ENCODE peak calls at places on chromosomes 1 and 21, in nine cellular contexts. G is stomach, C is colonic mucosa, E is heart left ventricle, B is IMR-90, F is prostate gland, U is BJ, R is HCT116, P is GM23338. L is an unnamed sample. For H3K36me3, the result is how much of the 10 kb centered on the place peaks cover.

GRCh38 chr1:241703001-241703400 is 50.9 kb downstream of the WDR64 start:
- DNase-seq in G (no peak), C (no peak), E (no peak), B (no peak), F (no peak), U (no peak), R (no peak), P (no peak), L (no peak)

GRCh38 chr21:29379517-29380054 is 80.9 kb downstream of the BACH1 start:
- DNase-seq in G (no peak), C (no peak), E (no peak), B (no peak), F (no peak), U (no peak), R (no peak), P (no peak), L (no peak)

GRCh38 chr1:192053661-192054060 is 104.6 kb upstream of the RGS18 start:
- DNase-seq in G (no peak), C (no peak), E (no peak), B (no peak), F (no peak), U (no peak), R (no peak), P (no peak), L (no peak)

GRCh38 chr1:113677250-113678158 is 81.8 kb downstream of the PHTF1 start:
- DNase-seq in G (no peak), C (no peak), E (peak), B (peak), F (no peak), U (peak), R (peak), P (peak), L (no peak)

GRCh38 chr1:226829105-226829504 is 41.3 kb upstream of the PSEN2 start:
- DNase-seq in G (no peak), C (no peak), E (no peak), B (no peak), F (no peak), U (no peak), R (no peak), P (no peak), L (no peak)

GRCh38 chr1:153565529-153566374 is at the start of gene S100A2:
- DNase-seq in G (peak), C (peak), E (no peak), B (peak), F (peak), U (no peak), R (peak), P (no peak), L (peak)

GRCh38 chr1:26820784-26821269 is 5.7 kb upstream of the ZDHHC18 start:
- DNase-seq in G (no peak), C (peak), E (no peak), B (no peak), F (no peak), U (no peak), R (no peak), P (peak), L (peak)

GRCh38 chr1:199758626-199759255 is 268.8 kb upstream of the NR5A2 start:
- DNase-seq in G (no peak), C (no peak), E (no peak), B (no peak), F (no peak), U (no peak), R (peak), P (no peak), L (no peak)

GRCh38 chr21:42616366-42617340 is 36.8 kb upstream of the PDE9A start:
- DNase-seq in G (no peak), C (no peak), E (no peak), B (no peak), F (no peak), U (no peak), R (no peak), P (no peak), L (no peak)

GRCh38 chr1:99599678-99600175 is 46.2 kb upstream of the PALMD start:
- DNase-seq in G (no peak), C (no peak), E (peak), B (peak), F (no peak), U (no peak), R (peak), P (no peak), L (no peak)

GRCh38 chr1:12320516-12320915 is 90.7 kb downstream of the VPS13D start:
- DNase-seq in G (no peak), C (no peak), E (no peak), B (no peak), F (no peak), U (no peak), R (no peak), P (no peak), L (no peak)
- H3K36me3 ChIP-seq in G (under half), C (under half), E (under half), B (under half), F (under half), U (under half), R (under half), P (under half), L (under half)

DNA sequence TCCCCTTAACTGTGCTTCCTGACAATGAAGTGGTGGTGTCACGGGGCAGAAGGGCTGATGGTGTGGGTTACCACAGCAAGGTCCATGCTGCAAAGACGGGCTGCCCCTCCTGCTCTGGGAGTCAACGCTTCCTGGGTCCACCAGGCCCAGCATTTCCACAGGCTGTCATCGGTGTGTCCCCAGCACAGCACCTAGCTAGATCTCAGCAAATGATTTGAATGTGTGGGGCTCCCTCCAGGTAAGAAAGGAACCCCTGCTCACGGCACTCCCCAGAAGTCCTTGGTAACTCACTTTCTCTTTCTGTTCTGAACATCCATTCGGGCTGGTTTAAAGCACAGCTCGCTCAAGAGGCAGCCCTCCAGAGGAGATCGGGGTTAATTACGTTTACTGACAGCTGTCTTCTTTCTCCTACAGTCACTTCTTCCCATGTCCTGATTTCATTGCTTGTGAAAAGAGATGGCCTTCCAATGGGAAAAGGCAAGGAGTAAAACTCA is 27.3 kb downstream of the HIVEP3 start:
- DNase-seq in G (peak), C (peak), E (peak), B (peak), F (no peak), U (no peak), R (no peak), P (peak), L (peak)
- TF ChIP-seq CTCF in G (no peak), C (no peak), E (no peak), B (peak), F (no peak), U (no peak), R (no peak), P (peak), L (peak)

GRCh38 chr1:156009404-156009803 is 11.3 kb downstream of the SSR2 start:
- DNase-seq in G (no peak), C (no peak), E (no peak), B (no peak), F (no peak), U (no peak), R (no peak), P (no peak), L (no peak)
- H3K36me3 ChIP-seq in G (half or more), C (under half), E (under half), B (under half), F (under half), U (under half), R (under half), P (under half), L (under half)

DNA sequence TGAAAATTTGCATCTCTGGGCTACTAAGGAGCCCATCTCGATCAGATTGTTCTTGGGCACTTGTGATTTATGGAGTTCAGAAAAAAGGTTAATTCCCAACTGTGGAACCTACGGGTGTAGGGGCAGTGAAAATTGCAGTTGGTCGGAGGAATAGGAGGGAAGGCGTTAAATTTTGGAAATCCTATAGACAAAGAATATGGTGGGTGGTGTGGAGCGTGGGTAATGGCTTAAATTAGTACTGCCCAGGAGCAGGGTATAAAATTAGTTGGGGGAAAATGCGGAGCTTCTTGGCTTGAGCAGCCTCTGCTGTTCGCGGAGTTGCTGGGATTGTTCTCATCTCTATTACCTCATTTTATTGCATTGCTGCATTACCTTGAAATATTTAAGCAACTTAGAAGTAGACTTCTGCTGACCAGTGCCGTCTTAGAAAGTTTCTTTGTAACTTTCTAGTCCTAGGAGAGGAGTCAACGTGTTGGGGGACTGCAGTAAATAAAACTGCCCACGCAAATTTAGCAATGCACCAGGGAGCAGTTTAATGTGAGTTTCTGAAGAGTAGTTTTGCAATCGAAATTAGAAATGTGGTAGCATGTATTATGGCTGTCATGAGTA is 514 bp downstream of the S1PR1 start:
- DNase-seq in G (no peak), C (no peak), E (no peak), B (peak), F (no peak), U (no peak), R (no peak), P (peak), L (no peak)
- TF ChIP-seq CTCF in G (no peak), C (no peak), E (no peak), B (peak), F (no peak), U (peak), R (no peak), P (no peak), L (no peak)

GRCh38 chr1:198657550-198658064 is 18.8 kb downstream of the PTPRC start:
- DNase-seq in G (no peak), C (no peak), E (no peak), B (peak), F (peak), U (peak), R (no peak), P (no peak), L (no peak)
- H3K36me3 ChIP-seq in G (under half), C (under half), E (under half), B (under half), F (under half), U (under half), R (under half), P (under half), L (under half)

GRCh38 chr1:156920233-156921052 is at the start of gene LRRC71:
- DNase-seq in G (peak), C (peak), E (peak), B (peak), F (peak), U (no peak), R (peak), P (peak), L (peak)
- TF ChIP-seq CTCF in G (peak), C (peak), E (peak), B (peak), F (peak), U (peak), R (peak), P (peak), L (peak)

GRCh38 chr1:236565530-236565929 is 38.8 kb downstream of the HEATR1 start:
- DNase-seq in G (no peak), C (no peak), E (no peak), B (no peak), F (no peak), U (no peak), R (no peak), P (peak), L (no peak)

GRCh38 chr1:236558069-236558468 is 34.3 kb downstream of the LGALS8 start:
- DNase-seq in G (no peak), C (no peak), E (no peak), B (no peak), F (no peak), U (no peak), R (no peak), P (no peak), L (no peak)

GRCh38 chr1:236561976-236562375 is 38.2 kb downstream of the LGALS8 start:
- DNase-seq in G (no peak), C (no peak), E (no peak), B (no peak), F (no peak), U (no peak), R (no peak), P (no peak), L (no peak)

GRCh38 chr1:236556606-236557005 is 32.8 kb downstream of the LGALS8 start:
- DNase-seq in G (no peak), C (no peak), E (no peak), B (no peak), F (no peak), U (no peak), R (no peak), P (no peak), L (no peak)

GRCh38 chr1:236560213-236560771 is 36.5 kb downstream of the LGALS8 start:
- DNase-seq in G (no peak), C (no peak), E (no peak), B (no peak), F (no peak), U (no peak), R (no peak), P (peak), L (no peak)
- H3K36me3 ChIP-seq in G (half or more), C (under half), E (under half), B (half or more), F (under half), U (under half), R (half or more), P (half or more), L (under half)

L was measured in GM06990.